ENCODE peak calls at places on chromosome 5, in four cellular contexts. One of them, this sample, is unnamed.

GRCh38 chr5:150159741-150160179 is 4.1 kb upstream of the PDGFRB start:
- DNase-seq in uterus: peak
- DNase-seq in A673: peak
- DNase-seq in lower leg skin: no peak
- DNase-seq in this sample: no peak

GRCh38 chr5:69295088-69295754 is 37.4 kb downstream of the CCDC125 start:
- DNase-seq in A673: no peak
- DNase-seq in uterus: no peak
- DNase-seq in lower leg skin: no peak
- DNase-seq in this sample: no peak

GRCh38 chr5:109191153-109191558 is 218.6 kb downstream of the PJA2 start:
- DNase-seq in uterus: no peak
- DNase-seq in lower leg skin: peak
- DNase-seq in A673: peak
- DNase-seq in this sample: no peak

GRCh38 chr5:59367791-59368394 is 525.6 kb downstream of the PDE4D start:
- DNase-seq in A673: peak
- DNase-seq in lower leg skin: peak
- DNase-seq in uterus: peak
- DNase-seq in this sample: peak

GRCh38 chr5:58366461-58366860 is 93.4 kb downstream of the PLK2 start:
- DNase-seq in lower leg skin: no peak
- DNase-seq in A673: no peak
- DNase-seq in uterus: no peak
- DNase-seq in this sample: no peak

GRCh38 chr5:123752576-123752975 is 240.6 kb downstream of the CSNK1G3 start:
- DNase-seq in A673: peak
- DNase-seq in lower leg skin: no peak
- DNase-seq in uterus: no peak
- DNase-seq in this sample: no peak

GRCh38 chr5:147565524-147565923 is 55.7 kb upstream of the DPYSL3 start:
- DNase-seq in lower leg skin: no peak
- DNase-seq in uterus: no peak
- DNase-seq in A673: peak
- DNase-seq in this sample: no peak

GRCh38 chr5:102654559-102655354 is 100.3 kb upstream of the PAM start:
- DNase-seq in uterus: no peak
- DNase-seq in A673: no peak
- DNase-seq in lower leg skin: no peak
- DNase-seq in this sample: no peak

GRCh38 chr5:170681013-170681433 is 102.5 kb upstream of the GABRP start:
- DNase-seq in A673: peak
- DNase-seq in lower leg skin: no peak
- DNase-seq in uterus: no peak
- DNase-seq in this sample: peak

GRCh38 chr5:42515504-42515903 is 92.3 kb downstream of the GHR start:
- DNase-seq in uterus: no peak
- DNase-seq in A673: no peak
- DNase-seq in lower leg skin: no peak
- DNase-seq in this sample: no peak

GRCh38 chr5:72599519-72600400 is 92.5 kb upstream of the ZNF366 start:
- DNase-seq in A673: no peak
- DNase-seq in lower leg skin: no peak
- DNase-seq in uterus: no peak
- DNase-seq in this sample: no peak

GRCh38 chr5:143642791-143643190 is 169.2 kb upstream of the HMHB1 start:
- DNase-seq in lower leg skin: no peak
- DNase-seq in A673: no peak
- DNase-seq in uterus: no peak
- DNase-seq in this sample: no peak

GRCh38 chr5:136174021-136174659 is 18.8 kb downstream of the SMIM32 start:
- DNase-seq in lower leg skin: no peak
- DNase-seq in uterus: no peak
- DNase-seq in A673: peak
- DNase-seq in this sample: no peak

GRCh38 chr5:56673171-56673570 is 142.2 kb upstream of the MAP3K1 start:
- DNase-seq in lower leg skin: no peak
- DNase-seq in A673: no peak
- DNase-seq in uterus: no peak
- DNase-seq in this sample: no peak

GRCh38 chr5:92309336-92309991 is 926.3 kb upstream of the ARRDC3 start:
- DNase-seq in lower leg skin: no peak
- DNase-seq in uterus: no peak
- DNase-seq in A673: peak
- DNase-seq in this sample: no peak

GRCh38 chr5:55852503-55852902 is 1.3 kb downstream of the IL31RA start:
- DNase-seq in lower leg skin: no peak
- DNase-seq in A673: no peak
- DNase-seq in uterus: no peak
- DNase-seq in this sample: no peak

GRCh38 chr5:127871448-127872153 is 168.4 kb downstream of the CCDC192 start:
- DNase-seq in lower leg skin: peak
- DNase-seq in A673: no peak
- DNase-seq in uterus: no peak
- DNase-seq in this sample: no peak

GRCh38 chr5:144896473-144896872 is 725.8 kb downstream of the KCTD16 start:
- DNase-seq in lower leg skin: no peak
- DNase-seq in uterus: no peak
- DNase-seq in A673: no peak
- DNase-seq in this sample: no peak

DNA sequence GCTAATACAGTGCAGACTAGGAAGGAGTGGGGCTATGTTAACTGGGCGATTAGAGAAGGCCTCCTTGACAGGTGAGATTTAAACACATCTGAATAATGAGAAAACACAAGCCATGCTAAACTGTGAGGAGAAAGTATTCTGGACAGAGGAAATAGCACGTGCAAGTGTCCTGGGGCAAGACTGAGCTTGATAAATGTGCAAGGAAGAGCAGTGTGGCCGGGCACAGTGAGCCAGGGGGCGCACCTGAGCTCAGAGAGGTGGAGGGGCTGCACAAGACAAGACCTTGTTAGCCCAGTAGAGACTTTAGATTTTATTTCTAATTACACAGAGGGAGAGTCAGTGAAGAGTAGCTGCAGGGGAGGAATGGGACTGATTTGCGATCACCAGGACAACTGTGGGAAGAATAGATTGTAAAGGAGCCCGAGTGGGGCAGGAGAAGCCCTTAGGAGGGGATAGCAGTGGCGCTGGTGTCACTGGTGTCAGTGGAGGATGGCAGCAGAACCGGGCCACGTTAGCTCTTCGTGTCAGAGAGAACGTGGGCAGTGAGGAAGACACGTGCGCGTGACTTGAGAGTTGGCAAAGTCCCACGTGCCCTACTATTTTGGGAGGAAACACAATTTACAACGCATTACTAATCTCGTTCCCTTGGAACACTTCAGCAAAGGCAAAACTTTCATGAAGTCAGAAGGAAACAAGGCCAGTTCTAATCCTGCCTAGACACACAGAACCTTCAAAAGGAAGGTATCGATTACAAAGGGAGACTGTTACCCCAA is 17.9 kb upstream of the C5orf47 start:
- DNase-seq in lower leg skin: no peak
- DNase-seq in A673: no peak
- DNase-seq in uterus: peak
- DNase-seq in this sample: no peak
- TF ChIP-seq CTCF in lower leg skin: no peak
- TF ChIP-seq CTCF in A673: no peak
- TF ChIP-seq CTCF in uterus: no peak
- TF ChIP-seq CTCF in this sample: no peak

GRCh38 chr5:74786851-74787250 is 19.8 kb downstream of the NSA2 start:
- DNase-seq in A673: no peak
- DNase-seq in lower leg skin: no peak
- DNase-seq in uterus: no peak
- DNase-seq in this sample: no peak
- TF ChIP-seq CTCF in A673: no peak
- TF ChIP-seq CTCF in lower leg skin: no peak
- TF ChIP-seq CTCF in uterus: no peak
- TF ChIP-seq CTCF in this sample: no peak

DNA sequence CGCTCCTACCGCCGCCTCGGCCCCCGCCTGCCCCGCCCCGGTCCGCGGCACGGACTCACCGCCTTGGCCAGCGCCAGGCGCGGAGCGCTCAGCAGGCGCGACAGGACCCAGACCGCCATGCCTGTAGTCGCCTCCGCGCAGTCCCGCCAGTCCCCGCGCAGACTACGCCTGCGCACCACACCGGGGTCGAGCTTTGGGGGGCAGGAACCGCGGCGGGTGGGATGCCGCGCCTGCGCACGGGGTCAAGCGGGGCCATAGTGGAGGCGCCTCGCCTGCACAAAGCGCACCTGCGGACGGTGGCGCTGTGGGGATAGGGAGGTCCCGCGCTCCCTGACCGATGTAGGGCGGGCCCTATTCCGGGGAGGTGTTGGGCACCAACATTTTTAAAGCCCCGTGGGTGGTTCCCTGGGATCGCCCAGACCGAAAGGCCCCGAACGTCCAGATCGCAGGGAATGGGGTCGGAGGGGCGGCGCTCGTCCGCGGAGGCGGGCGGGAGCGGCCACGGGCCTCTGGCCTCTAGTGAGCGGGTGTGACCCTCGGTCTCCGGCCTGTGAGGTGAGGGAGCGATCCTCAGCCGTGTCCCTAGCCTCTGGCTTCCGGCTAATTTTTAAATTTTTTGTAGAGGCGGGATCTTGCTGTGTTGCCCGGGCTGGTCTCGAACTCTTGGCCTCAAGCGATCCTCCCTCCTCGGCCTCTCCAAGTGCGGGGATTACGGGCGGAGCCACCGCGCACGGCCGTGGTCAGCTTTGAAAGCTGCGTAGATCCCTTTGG is 70.8 kb upstream of the LPCAT1 start:
- DNase-seq in uterus: peak
- DNase-seq in A673: peak
- DNase-seq in lower leg skin: peak
- DNase-seq in this sample: peak
- TF ChIP-seq CTCF in uterus: peak
- TF ChIP-seq CTCF in A673: peak
- TF ChIP-seq CTCF in lower leg skin: no peak
- TF ChIP-seq CTCF in this sample: peak

GRCh38 chr5:151628112-151628823 is 37.1 kb upstream of the FAT2 start:
- DNase-seq in A673: peak
- DNase-seq in lower leg skin: no peak
- DNase-seq in uterus: no peak
- DNase-seq in this sample: no peak

GRCh38 chr5:151627650-151628049 is 36.5 kb upstream of the FAT2 start:
- DNase-seq in A673: no peak
- DNase-seq in lower leg skin: no peak
- DNase-seq in uterus: no peak
- DNase-seq in this sample: no peak

GRCh38 chr5:151631941-151632340 is 40.8 kb upstream of the FAT2 start:
- DNase-seq in uterus: no peak
- DNase-seq in lower leg skin: no peak
- DNase-seq in A673: no peak
- DNase-seq in this sample: no peak

GRCh38 chr5:151632524-151632923 is 41.4 kb upstream of the FAT2 start:
- DNase-seq in uterus: no peak
- DNase-seq in lower leg skin: no peak
- DNase-seq in A673: no peak
- DNase-seq in this sample: no peak

DNA sequence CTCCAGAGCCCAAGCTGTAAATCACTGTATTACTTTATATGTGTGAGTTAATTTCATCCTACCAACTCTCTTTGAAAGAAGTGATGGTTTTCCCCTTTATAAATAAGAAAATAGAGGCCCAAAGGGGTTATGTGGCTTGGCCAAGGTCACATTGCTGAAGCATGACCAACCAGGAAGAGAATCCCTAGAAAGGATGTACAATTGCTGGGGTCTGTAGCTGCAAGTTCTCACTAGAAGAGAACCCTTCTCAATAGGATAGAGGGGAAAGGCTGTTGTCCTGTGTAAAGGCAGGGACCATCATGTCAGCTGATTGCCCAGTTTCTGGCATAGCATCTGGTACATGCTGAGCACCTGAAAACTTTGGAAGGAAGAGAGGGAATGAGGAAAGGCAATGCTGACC is 39.0 kb upstream of the FAT2 start:
- DNase-seq in lower leg skin: no peak
- DNase-seq in A673: no peak
- DNase-seq in uterus: no peak
- DNase-seq in this sample: no peak
- TF ChIP-seq CTCF in lower leg skin: no peak
- TF ChIP-seq CTCF in A673: no peak
- TF ChIP-seq CTCF in uterus: no peak
- TF ChIP-seq CTCF in this sample: no peak

GRCh38 chr5:77999013-77999798 is 223.1 kb upstream of the TBCA start:
- DNase-seq in uterus: no peak
- DNase-seq in lower leg skin: no peak
- DNase-seq in A673: no peak
- DNase-seq in this sample: no peak
- TF ChIP-seq CTCF in uterus: no peak
- TF ChIP-seq CTCF in lower leg skin: no peak
- TF ChIP-seq CTCF in A673: no peak
- TF ChIP-seq CTCF in this sample: no peak

GRCh38 chr5:176387384-176387925 is 943 bp downstream of the NOP16 start:
- DNase-seq in lower leg skin: no peak
- DNase-seq in uterus: no peak
- DNase-seq in A673: no peak
- DNase-seq in this sample: no peak
- TF ChIP-seq CTCF in lower leg skin: no peak
- TF ChIP-seq CTCF in uterus: no peak
- TF ChIP-seq CTCF in A673: no peak
- TF ChIP-seq CTCF in this sample: no peak

DNA sequence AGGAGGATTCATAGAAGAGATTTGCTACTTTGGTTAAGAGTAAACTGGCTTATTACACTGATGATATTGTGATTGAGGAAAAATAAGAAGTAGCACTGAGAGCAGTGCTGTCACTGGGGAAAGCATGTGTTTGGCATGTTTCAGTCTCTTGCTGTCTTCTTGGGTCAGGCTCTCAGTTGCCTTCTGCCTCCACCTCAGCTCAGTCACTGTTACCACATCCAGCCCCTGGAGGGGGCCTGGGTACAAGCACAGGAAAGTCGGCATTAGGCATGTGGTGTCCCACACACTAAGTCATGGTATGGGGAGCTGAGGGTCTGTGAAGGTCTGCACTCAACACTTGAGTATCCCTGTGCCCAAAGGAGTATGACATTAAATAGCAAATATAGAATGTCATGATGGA is 958.3 kb upstream of the CDH9 start:
- DNase-seq in A673: no peak
- DNase-seq in uterus: no peak
- DNase-seq in lower leg skin: no peak
- DNase-seq in this sample: no peak
- TF ChIP-seq CTCF in A673: no peak
- TF ChIP-seq CTCF in uterus: no peak
- TF ChIP-seq CTCF in lower leg skin: no peak
- TF ChIP-seq CTCF in this sample: no peak

DNA sequence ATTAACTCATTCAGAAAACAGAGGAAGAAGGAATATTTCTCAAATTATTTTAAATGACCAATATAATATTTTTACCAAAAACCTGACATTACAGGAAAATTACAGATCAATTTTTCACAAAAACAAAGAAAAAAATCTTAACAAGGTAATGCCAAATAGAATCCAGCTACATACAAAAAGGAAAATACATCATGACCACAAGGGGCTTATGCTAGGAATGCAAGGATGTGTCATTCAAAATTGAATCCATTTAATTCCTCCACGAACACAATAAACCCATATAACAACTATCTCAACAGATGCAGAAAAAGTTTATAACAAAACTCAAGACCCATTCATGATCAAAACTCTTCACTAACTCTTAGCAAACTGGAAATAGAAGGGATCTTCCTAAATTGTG is 239.8 kb downstream of the EPB41L4A start:
- DNase-seq in lower leg skin: no peak
- DNase-seq in uterus: no peak
- DNase-seq in A673: no peak
- DNase-seq in this sample: no peak
- TF ChIP-seq CTCF in lower leg skin: no peak
- TF ChIP-seq CTCF in uterus: no peak
- TF ChIP-seq CTCF in A673: no peak
- TF ChIP-seq CTCF in this sample: no peak

This sample was measured in neural crest cell.